ENCODE peak calls at places on chromosomes 6 and 20, in nine cellular contexts. One of them, this sample, is unnamed.

GRCh38 chr6:36848658-36849441 is 9.6 kb upstream of the CPNE5 start:
- DNase-seq in suprapubic skin: no peak
- DNase-seq in heart right ventricle: peak; percentile 67
- DNase-seq in small intestine: peak; percentile 92
- DNase-seq in aorta: no peak
- DNase-seq in tibial nerve: no peak
- DNase-seq in brain microvascular endothelial cell: no peak
- DNase-seq in effector memory CD4-positive, alpha-beta T cell: no peak
- DNase-seq in PC-3: no peak
- DNase-seq in this sample: peak; percentile 69

GRCh38 chr6:163985710-163986109 is 571.2 kb downstream of the QKI start:
- DNase-seq in effector memory CD4-positive, alpha-beta T cell: no peak
- DNase-seq in heart right ventricle: no peak
- DNase-seq in aorta: no peak
- DNase-seq in PC-3: peak; percentile 2
- DNase-seq in suprapubic skin: no peak
- DNase-seq in small intestine: no peak
- DNase-seq in tibial nerve: no peak
- DNase-seq in brain microvascular endothelial cell: no peak
- DNase-seq in this sample: no peak

GRCh38 chr6:27864906-27865883 is 47.0 kb downstream of the OR2B2 start:
- DNase-seq in tibial nerve: no peak
- DNase-seq in effector memory CD4-positive, alpha-beta T cell: peak; percentile 55
- DNase-seq in aorta: peak; percentile 73
- DNase-seq in PC-3: peak; percentile 98
- DNase-seq in small intestine: peak; percentile 98
- DNase-seq in suprapubic skin: no peak
- DNase-seq in heart right ventricle: peak; percentile 77
- DNase-seq in brain microvascular endothelial cell: peak; percentile 95
- DNase-seq in this sample: peak; percentile 98

GRCh38 chr6:6466967-6467761 is 121.4 kb upstream of the LY86 start:
- DNase-seq in aorta: no peak
- DNase-seq in small intestine: no peak
- DNase-seq in brain microvascular endothelial cell: no peak
- DNase-seq in tibial nerve: no peak
- DNase-seq in heart right ventricle: no peak
- DNase-seq in effector memory CD4-positive, alpha-beta T cell: no peak
- DNase-seq in PC-3: peak; percentile 76
- DNase-seq in suprapubic skin: no peak
- DNase-seq in this sample: peak; percentile 99

GRCh38 chr6:11271228-11271627 is 38.8 kb upstream of the NEDD9 start:
- DNase-seq in PC-3: no peak
- DNase-seq in aorta: no peak
- DNase-seq in brain microvascular endothelial cell: no peak
- DNase-seq in tibial nerve: no peak
- DNase-seq in suprapubic skin: no peak
- DNase-seq in effector memory CD4-positive, alpha-beta T cell: no peak
- DNase-seq in small intestine: no peak
- DNase-seq in heart right ventricle: no peak
- DNase-seq in this sample: no peak

GRCh38 chr20:19310541-19310940 is 98.1 kb downstream of the SLC24A3 start:
- DNase-seq in suprapubic skin: no peak
- DNase-seq in PC-3: no peak
- DNase-seq in aorta: no peak
- DNase-seq in small intestine: no peak
- DNase-seq in tibial nerve: no peak
- DNase-seq in brain microvascular endothelial cell: no peak
- DNase-seq in effector memory CD4-positive, alpha-beta T cell: no peak
- DNase-seq in heart right ventricle: no peak
- DNase-seq in this sample: peak; percentile 67

GRCh38 chr6:3409699-3410384 is 47.0 kb downstream of the SLC22A23 start:
- DNase-seq in PC-3: no peak
- DNase-seq in suprapubic skin: no peak
- DNase-seq in heart right ventricle: no peak
- DNase-seq in brain microvascular endothelial cell: no peak
- DNase-seq in aorta: no peak
- DNase-seq in small intestine: peak; percentile 95
- DNase-seq in tibial nerve: no peak
- DNase-seq in effector memory CD4-positive, alpha-beta T cell: no peak
- DNase-seq in this sample: peak; percentile 54

GRCh38 chr20:5316188-5317158 is at the start of gene PROKR2:
- DNase-seq in aorta: no peak
- DNase-seq in effector memory CD4-positive, alpha-beta T cell: no peak
- DNase-seq in PC-3: no peak
- DNase-seq in brain microvascular endothelial cell: no peak
- DNase-seq in suprapubic skin: no peak
- DNase-seq in heart right ventricle: no peak
- DNase-seq in small intestine: no peak
- DNase-seq in tibial nerve: no peak
- DNase-seq in this sample: no peak

GRCh38 chr6:108176281-108177089 is 10.7 kb downstream of the NR2E1 start:
- DNase-seq in small intestine: no peak
- DNase-seq in suprapubic skin: no peak
- DNase-seq in effector memory CD4-positive, alpha-beta T cell: no peak
- DNase-seq in aorta: no peak
- DNase-seq in PC-3: no peak
- DNase-seq in tibial nerve: no peak
- DNase-seq in brain microvascular endothelial cell: no peak
- DNase-seq in heart right ventricle: no peak
- DNase-seq in this sample: no peak

GRCh38 chr6:108175176-108175591 is 9.4 kb downstream of the NR2E1 start:
- DNase-seq in small intestine: no peak
- DNase-seq in brain microvascular endothelial cell: no peak
- DNase-seq in aorta: no peak
- DNase-seq in tibial nerve: no peak
- DNase-seq in PC-3: no peak
- DNase-seq in effector memory CD4-positive, alpha-beta T cell: no peak
- DNase-seq in heart right ventricle: no peak
- DNase-seq in suprapubic skin: no peak
- DNase-seq in this sample: no peak

GRCh38 chr6:108171918-108172516 is 6.2 kb downstream of the NR2E1 start:
- DNase-seq in small intestine: no peak
- DNase-seq in suprapubic skin: no peak
- DNase-seq in PC-3: no peak
- DNase-seq in brain microvascular endothelial cell: no peak
- DNase-seq in heart right ventricle: no peak
- DNase-seq in aorta: no peak
- DNase-seq in effector memory CD4-positive, alpha-beta T cell: no peak
- DNase-seq in tibial nerve: no peak
- DNase-seq in this sample: no peak

GRCh38 chr6:108175592-108176279 is 9.9 kb downstream of the NR2E1 start:
- DNase-seq in tibial nerve: no peak
- DNase-seq in aorta: no peak
- DNase-seq in PC-3: no peak
- DNase-seq in suprapubic skin: no peak
- DNase-seq in brain microvascular endothelial cell: no peak
- DNase-seq in small intestine: peak; percentile 15
- DNase-seq in heart right ventricle: no peak
- DNase-seq in effector memory CD4-positive, alpha-beta T cell: no peak
- DNase-seq in this sample: no peak

DNA sequence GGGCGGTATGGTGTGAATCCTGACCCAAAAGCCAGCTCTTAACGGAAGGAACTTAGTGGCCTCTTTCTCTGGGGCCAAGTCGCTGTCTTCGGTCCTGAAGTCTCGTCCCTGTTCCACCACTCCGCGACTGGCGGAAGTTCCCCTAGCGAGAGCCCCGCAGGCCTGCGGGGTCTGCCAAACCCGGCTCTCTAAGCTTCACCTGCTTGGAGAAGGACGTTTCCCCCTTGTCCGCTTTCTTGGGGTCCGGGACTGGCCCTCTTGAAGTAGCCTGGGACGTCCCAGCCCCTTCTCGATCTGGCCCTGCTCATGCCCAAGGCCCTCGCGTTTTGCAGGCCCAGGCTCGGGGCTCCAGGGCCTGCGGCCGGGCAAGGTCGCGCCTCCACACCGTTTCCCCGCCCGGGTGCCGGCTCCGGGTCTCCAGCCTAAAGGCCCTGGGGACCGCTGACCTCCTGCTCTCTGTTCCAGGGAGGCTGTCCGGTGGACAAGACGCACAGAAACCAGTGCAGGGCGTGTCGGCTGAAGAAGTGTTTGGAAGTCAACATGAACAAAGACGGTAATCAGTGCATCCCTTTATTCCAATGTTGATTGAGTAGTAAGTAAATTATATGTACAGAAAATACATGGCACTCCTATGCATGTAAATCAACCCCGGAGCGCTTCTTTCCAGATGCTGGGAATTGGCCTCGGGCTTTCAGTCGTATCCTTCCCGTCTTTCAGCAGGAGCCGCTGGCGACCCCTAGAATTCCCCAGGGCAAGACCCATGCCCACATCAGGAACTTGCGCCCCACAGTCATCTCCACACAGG is 8.8 kb downstream of the NR2E1 start:
- DNase-seq in effector memory CD4-positive, alpha-beta T cell: no peak
- DNase-seq in PC-3: no peak
- DNase-seq in heart right ventricle: peak; percentile 21
- DNase-seq in suprapubic skin: no peak
- DNase-seq in tibial nerve: no peak
- DNase-seq in brain microvascular endothelial cell: peak; percentile 24
- DNase-seq in aorta: peak; percentile 71
- DNase-seq in small intestine: no peak
- DNase-seq in this sample: peak; percentile 29
- H3K27me3 ChIP-seq in effector memory CD4-positive, alpha-beta T cell: peaks cover 80% of the 10 kb centered on the region
- H3K27me3 ChIP-seq in PC-3: no peaks in the 10 kb centered on the region
- H3K27me3 ChIP-seq in heart right ventricle: peaks cover 98% of the 10 kb centered on the region
- H3K27me3 ChIP-seq in suprapubic skin: peaks cover 96% of the 10 kb centered on the region
- H3K27me3 ChIP-seq in tibial nerve: peaks cover 98% of the 10 kb centered on the region
- H3K27me3 ChIP-seq in brain microvascular endothelial cell: peaks cover 90% of the 10 kb centered on the region
- H3K27me3 ChIP-seq in aorta: no peaks in the 10 kb centered on the region
- H3K27me3 ChIP-seq in small intestine: peaks cover 63% of the 10 kb centered on the region
- H3K27me3 ChIP-seq in this sample: peaks cover 61% of the 10 kb centered on the region

DNA sequence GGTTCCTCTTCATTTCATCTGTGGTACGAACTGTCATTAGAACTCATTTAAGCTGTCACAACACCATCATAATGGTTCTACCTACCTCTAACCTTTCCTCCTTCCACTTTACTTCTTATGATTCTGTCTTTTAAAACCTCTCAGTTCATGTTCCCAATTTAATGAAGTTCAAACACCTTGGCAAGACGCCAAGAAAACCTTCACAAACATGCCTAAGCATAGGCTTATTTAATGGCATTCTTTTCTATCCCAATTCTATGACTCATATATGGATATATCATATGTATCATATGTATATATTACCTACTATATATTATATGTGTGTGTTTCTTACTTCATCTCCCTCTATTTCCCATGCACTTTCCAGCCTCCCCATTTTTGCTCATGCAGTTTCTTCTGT is 283.4 kb upstream of the TBX18 start:
- DNase-seq in PC-3: peak; percentile 9
- DNase-seq in tibial nerve: no peak
- DNase-seq in suprapubic skin: no peak
- DNase-seq in heart right ventricle: no peak
- DNase-seq in brain microvascular endothelial cell: no peak
- DNase-seq in small intestine: no peak
- DNase-seq in effector memory CD4-positive, alpha-beta T cell: no peak
- DNase-seq in aorta: no peak
- DNase-seq in this sample: peak; percentile 55
- H3K4me3 ChIP-seq in PC-3: no peak overlapping the region
- H3K4me3 ChIP-seq in tibial nerve: no peak overlapping the region
- H3K4me3 ChIP-seq in suprapubic skin: no peak overlapping the region
- H3K4me3 ChIP-seq in heart right ventricle: no peak overlapping the region
- H3K4me3 ChIP-seq in brain microvascular endothelial cell: no peak overlapping the region
- H3K4me3 ChIP-seq in small intestine: no peak overlapping the region
- H3K4me3 ChIP-seq in effector memory CD4-positive, alpha-beta T cell: no peak overlapping the region
- H3K4me3 ChIP-seq in aorta: no peak overlapping the region
- H3K4me3 ChIP-seq in this sample: no peak overlapping the region

GRCh38 chr20:63406011-63406410 is 44.9 kb upstream of the CHRNA4 start:
- DNase-seq in suprapubic skin: no peak
- DNase-seq in PC-3: no peak
- DNase-seq in aorta: no peak
- DNase-seq in effector memory CD4-positive, alpha-beta T cell: no peak
- DNase-seq in small intestine: no peak
- DNase-seq in heart right ventricle: no peak
- DNase-seq in brain microvascular endothelial cell: no peak
- DNase-seq in tibial nerve: no peak
- DNase-seq in this sample: no peak

GRCh38 chr20:63406617-63407245 is 45.6 kb upstream of the CHRNA4 start:
- DNase-seq in small intestine: no peak
- DNase-seq in suprapubic skin: no peak
- DNase-seq in heart right ventricle: no peak
- DNase-seq in brain microvascular endothelial cell: no peak
- DNase-seq in aorta: no peak
- DNase-seq in PC-3: no peak
- DNase-seq in effector memory CD4-positive, alpha-beta T cell: no peak
- DNase-seq in tibial nerve: no peak
- DNase-seq in this sample: no peak

GRCh38 chr20:63404129-63405085 is 43.3 kb upstream of the CHRNA4 start:
- DNase-seq in effector memory CD4-positive, alpha-beta T cell: no peak
- DNase-seq in brain microvascular endothelial cell: no peak
- DNase-seq in suprapubic skin: no peak
- DNase-seq in PC-3: no peak
- DNase-seq in aorta: no peak
- DNase-seq in tibial nerve: no peak
- DNase-seq in small intestine: peak; percentile 30
- DNase-seq in heart right ventricle: no peak
- DNase-seq in this sample: no peak

GRCh38 chr20:63403403-63404105 is 42.4 kb upstream of the CHRNA4 start:
- DNase-seq in effector memory CD4-positive, alpha-beta T cell: no peak
- DNase-seq in tibial nerve: no peak
- DNase-seq in aorta: no peak
- DNase-seq in small intestine: no peak
- DNase-seq in brain microvascular endothelial cell: no peak
- DNase-seq in heart right ventricle: no peak
- DNase-seq in suprapubic skin: no peak
- DNase-seq in PC-3: no peak
- DNase-seq in this sample: no peak

DNA sequence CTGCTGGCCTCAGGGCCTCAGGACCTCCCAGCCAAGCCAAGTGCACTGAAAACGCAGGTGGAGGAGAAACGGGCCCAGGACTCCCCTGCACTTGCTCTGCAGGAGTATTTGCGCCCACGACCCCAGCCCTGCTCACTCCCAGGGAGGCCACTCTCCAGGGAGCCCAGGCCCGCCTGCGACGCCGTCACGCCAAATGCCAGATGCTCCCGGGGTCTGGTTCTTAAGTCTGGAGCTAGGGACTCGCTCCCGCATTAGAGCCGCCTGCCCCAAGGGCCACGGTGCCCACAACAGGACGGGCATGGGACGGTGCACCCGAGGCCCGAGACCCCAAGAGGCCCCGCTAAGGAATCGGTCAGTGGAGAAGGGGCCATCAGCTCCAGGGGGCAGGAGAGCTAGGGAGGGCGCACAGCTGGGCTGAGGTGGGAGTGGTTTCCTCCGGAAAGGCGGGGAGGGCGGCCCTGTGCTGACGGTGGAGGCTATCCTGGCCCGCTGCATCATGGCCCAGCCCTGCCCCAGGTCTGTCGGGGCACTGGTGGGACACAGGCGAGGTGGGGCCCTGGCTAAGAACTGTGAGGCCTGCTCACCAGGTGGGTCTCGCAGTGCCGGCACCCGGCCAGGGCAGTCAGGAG is 44.1 kb upstream of the CHRNA4 start:
- DNase-seq in PC-3: no peak
- DNase-seq in brain microvascular endothelial cell: no peak
- DNase-seq in small intestine: no peak
- DNase-seq in aorta: no peak
- DNase-seq in suprapubic skin: no peak
- DNase-seq in tibial nerve: no peak
- DNase-seq in effector memory CD4-positive, alpha-beta T cell: no peak
- DNase-seq in heart right ventricle: no peak
- DNase-seq in this sample: no peak
- H3K27me3 ChIP-seq in PC-3: peaks cover 19% of the 10 kb centered on the region
- H3K27me3 ChIP-seq in brain microvascular endothelial cell: no peaks in the 10 kb centered on the region
- H3K27me3 ChIP-seq in small intestine: no peaks in the 10 kb centered on the region
- H3K27me3 ChIP-seq in aorta: no peaks in the 10 kb centered on the region
- H3K27me3 ChIP-seq in suprapubic skin: peaks cover 61% of the 10 kb centered on the region
- H3K27me3 ChIP-seq in tibial nerve: peaks cover 14% of the 10 kb centered on the region
- H3K27me3 ChIP-seq in effector memory CD4-positive, alpha-beta T cell: no peaks in the 10 kb centered on the region
- H3K27me3 ChIP-seq in heart right ventricle: peaks cover 39% of the 10 kb centered on the region
- H3K27me3 ChIP-seq in this sample: no peaks in the 10 kb centered on the region

GRCh38 chr6:26025047-26025893 is 62.0 kb upstream of the HFE start:
- DNase-seq in effector memory CD4-positive, alpha-beta T cell: no peak
- DNase-seq in brain microvascular endothelial cell: peak; percentile 77
- DNase-seq in suprapubic skin: no peak
- DNase-seq in small intestine: peak; percentile 82
- DNase-seq in PC-3: peak; percentile 72
- DNase-seq in aorta: no peak
- DNase-seq in heart right ventricle: peak; percentile 48
- DNase-seq in tibial nerve: no peak
- DNase-seq in this sample: peak; percentile 78
- H3K4me3 ChIP-seq in effector memory CD4-positive, alpha-beta T cell: no peak overlapping the region
- H3K4me3 ChIP-seq in brain microvascular endothelial cell: no peak overlapping the region
- H3K4me3 ChIP-seq in suprapubic skin: peak overlapping the region; percentile 69
- H3K4me3 ChIP-seq in small intestine: no peak overlapping the region
- H3K4me3 ChIP-seq in PC-3: peak overlapping the region; percentile 73
- H3K4me3 ChIP-seq in aorta: no peak overlapping the region
- H3K4me3 ChIP-seq in heart right ventricle: peak overlapping the region; percentile 69
- H3K4me3 ChIP-seq in tibial nerve: no peak overlapping the region
- H3K4me3 ChIP-seq in this sample: no peak overlapping the region

This sample was measured in bronchial epithelial cell.